ENCODE peak calls at places on chromosomes 1 and 21, in eight cellular contexts. Q is stimulated activated effector memory CD8-positive, alpha-beta T cell treated with anti-CD3 and anti-CD28 coated beads, Interleukin-12 subunit alpha, Interleukin-12 subunit beta, amount 100 ng/mL, for 72 hours; O is amniotic epithelial cell; Y is GM04503; G is activated CD4-positive, alpha-beta T cell treated with anti-CD3 and anti-CD28 coated beads for 24 hours; P is activated CD4-positive, CD25-positive, alpha-beta regulatory T cell treated with anti-CD3 and anti-CD28 coated beads, Interleukin-2, amount 50 U/mL, for 72 hours; I is COR-L47; K is uterus. M is an unnamed sample.

GRCh38 chr1:39525366-39526165 is 34.1 kb downstream of the BMP8A start:
- DNase-seq in Q (peak; percentile 87), Y (no peak), P (no peak), G (no peak), O (no peak), I (no peak), K (no peak), M (no peak)

GRCh38 chr1:14686701-14687100 is 88.2 kb downstream of the KAZN start:
- DNase-seq in Q (no peak), G (no peak), I (no peak), K (no peak), O (no peak), Y (no peak), P (no peak), M (no peak)

GRCh38 chr1:32877211-32878110 is 6.7 kb upstream of the FNDC5 start:
- DNase-seq in G (no peak), O (no peak), I (peak; percentile 74), Y (no peak), K (no peak), Q (no peak), P (peak; percentile 24), M (no peak)

GRCh38 chr1:206687915-206688442 is 3.3 kb downstream of the MAPKAPK2 start:
- DNase-seq in Q (no peak), K (no peak), I (no peak), O (no peak), P (no peak), G (no peak), Y (no peak), M (no peak)

GRCh38 chr1:54249798-54250497 is 50.0 kb downstream of the MRPL37 start:
- DNase-seq in K (no peak), P (no peak), Q (no peak), O (peak; percentile 55), I (no peak), G (no peak), Y (peak; percentile 43), M (no peak)

GRCh38 chr1:162302660-162303344 is 73.9 kb downstream of the SPATA46 start:
- DNase-seq in Y (no peak), Q (no peak), O (no peak), I (no peak), K (no peak), G (no peak), P (no peak), M (no peak)

GRCh38 chr1:38052750-38053415 is 6.3 kb upstream of the POU3F1 start:
- DNase-seq in Y (no peak), P (no peak), Q (no peak), G (no peak), O (no peak), I (no peak), K (no peak), M (no peak)

GRCh38 chr1:224933584-224933983 is 4.1 kb downstream of the DNAH14 start:
- DNase-seq in P (no peak), Y (no peak), O (no peak), I (no peak), K (no peak), Q (no peak), G (no peak), M (no peak)

GRCh38 chr1:17255336-17255735 is 6.4 kb downstream of the PADI3 start:
- DNase-seq in O (no peak), Y (no peak), Q (no peak), K (no peak), P (no peak), G (no peak), I (no peak), M (no peak)

GRCh38 chr1:235295902-235296350 is 32.1 kb downstream of the ARID4B start:
- DNase-seq in G (no peak), K (no peak), I (no peak), O (peak; percentile 64), P (no peak), Y (no peak), Q (no peak), M (no peak)

GRCh38 chr1:156858959-156859522 is at the start of gene INSRR:
- DNase-seq in P (no peak), I (peak; percentile 47), Q (no peak), O (no peak), G (no peak), Y (no peak), K (peak; percentile 50), M (no peak)

GRCh38 chr1:34762474-34763141 is 3.1 kb downstream of the GJB4 start:
- DNase-seq in G (no peak), Q (no peak), K (no peak), I (no peak), Y (no peak), P (no peak), O (no peak), M (no peak)

GRCh38 chr1:101291562-101292035 is 54.8 kb downstream of the S1PR1 start:
- DNase-seq in Q (no peak), G (no peak), I (no peak), K (no peak), O (peak; percentile 95), P (no peak), Y (peak; percentile 35), M (no peak)

GRCh38 chr1:189336115-189337100 is 1141.3 kb downstream of the BRINP3 start:
- DNase-seq in Y (no peak), Q (no peak), G (no peak), I (no peak), O (peak; percentile 3), P (no peak), K (no peak), M (no peak)

GRCh38 chr1:87556326-87556725 is 227.6 kb downstream of the LMO4 start:
- DNase-seq in Y (no peak), G (no peak), I (no peak), P (no peak), O (no peak), K (no peak), Q (no peak), M (no peak)

GRCh38 chr1:4650486-4650885 is 3.9 kb upstream of the AJAP1 start:
- DNase-seq in Q (no peak), O (peak; percentile 5), I (no peak), P (no peak), K (no peak), G (no peak), Y (no peak), M (no peak)

GRCh38 chr1:45785583-45785982 is 17.8 kb upstream of the MAST2 start:
- DNase-seq in P (no peak), I (no peak), Y (no peak), G (no peak), O (no peak), K (no peak), Q (no peak), M (no peak)

GRCh38 chr1:156836041-156836654 is 19.5 kb upstream of the SH2D2A start:
- DNase-seq in Y (no peak), G (no peak), K (no peak), Q (peak; percentile 74), P (peak; percentile 51), I (no peak), O (no peak), M (no peak)

GRCh38 chr21:43954042-43954441 is 58.1 kb upstream of the TRAPPC10 start:
- DNase-seq in Y (no peak), I (no peak), O (no peak), G (no peak), P (no peak), K (no peak), Q (no peak), M (no peak)